ENCODE peak calls at places on chromosomes 5 and 9, in nine cellular contexts. B, R, M, I, O, V, Y, U and W are unnamed samples.

GRCh38 chr5:139431706-139432105 is 7.6 kb downstream of the DNAJC18 start:
- DNase-seq in B (no peak), R (no peak), M (no peak), I (no peak), O (no peak), V (no peak), Y (no peak), U (no peak), W (no peak)

GRCh38 chr5:33524476-33524875 is 83.7 kb downstream of the TARS1 start:
- DNase-seq in B (peak), R (peak), M (no peak), I (no peak), O (no peak), V (no peak), Y (no peak), U (no peak), W (no peak)

GRCh38 chr9:87213948-87214347 is 266.6 kb upstream of the GAS1 start:
- DNase-seq in B (peak), R (peak), M (no peak), I (no peak), O (no peak), V (no peak), Y (no peak), U (no peak), W (no peak)

GRCh38 chr9:136903041-136903554 is 16.8 kb downstream of the TRAF2 start:
- DNase-seq in B (peak), R (no peak), M (peak), I (no peak), O (no peak), V (no peak), Y (no peak), U (peak), W (no peak)

GRCh38 chr5:28766565-28767158 is 1728.3 kb upstream of the CDH9 start:
- DNase-seq in B (peak), R (peak), M (peak), I (no peak), O (peak), V (no peak), Y (no peak), U (peak), W (no peak)

GRCh38 chr9:120668399-120668798 is 45.9 kb downstream of the MEGF9 start:
- DNase-seq in B (no peak), R (no peak), M (no peak), I (no peak), O (no peak), V (no peak), Y (no peak), U (no peak), W (no peak)

GRCh38 chr5:5381259-5382006 is 41.0 kb upstream of the ICE1 start:
- DNase-seq in B (no peak), R (no peak), M (no peak), I (no peak), O (no peak), V (no peak), Y (no peak), U (no peak), W (no peak)

GRCh38 chr9:37200572-37201005 is 80.2 kb downstream of the ZCCHC7 start:
- DNase-seq in B (peak), R (peak), M (no peak), I (no peak), O (no peak), V (no peak), Y (no peak), U (no peak), W (no peak)

GRCh38 chr9:34267660-34268059 is 61.4 kb downstream of the KIF24 start:
- DNase-seq in B (no peak), R (no peak), M (no peak), I (no peak), O (no peak), V (no peak), Y (no peak), U (no peak), W (no peak)

GRCh38 chr5:166907314-166907713 is 1384.1 kb upstream of the WWC1 start:
- DNase-seq in B (peak), R (peak), M (no peak), I (no peak), O (no peak), V (no peak), Y (no peak), U (no peak), W (no peak)

GRCh38 chr9:117485176-117485575 is 70.3 kb upstream of the ASTN2 start:
- DNase-seq in B (peak), R (peak), M (no peak), I (no peak), O (no peak), V (no peak), Y (no peak), U (peak), W (no peak)

GRCh38 chr5:142825378-142826089 is 55.4 kb downstream of the ARHGAP26 start:
- DNase-seq in B (no peak), R (no peak), M (no peak), I (no peak), O (no peak), V (no peak), Y (no peak), U (peak), W (no peak)

GRCh38 chr5:43042626-43043399 is 2.7 kb upstream of the ANXA2R start:
- DNase-seq in B (peak), R (peak), M (peak), I (peak), O (no peak), V (no peak), Y (peak), U (no peak), W (no peak)

GRCh38 chr5:127564002-127564769 is 46.7 kb downstream of the PRRC1 start:
- DNase-seq in B (peak), R (peak), M (peak), I (peak), O (peak), V (no peak), Y (no peak), U (peak), W (no peak)

GRCh38 chr5:61813361-61813760 is 481.3 kb downstream of the ZSWIM6 start:
- DNase-seq in B (no peak), R (no peak), M (peak), I (no peak), O (no peak), V (no peak), Y (no peak), U (no peak), W (no peak)

GRCh38 chr5:142506756-142507155 is 179.1 kb downstream of the FGF1 start:
- DNase-seq in B (peak), R (peak), M (no peak), I (no peak), O (no peak), V (no peak), Y (no peak), U (no peak), W (no peak)

GRCh38 chr9:16213781-16214515 is 656.5 kb downstream of the BNC2 start:
- DNase-seq in B (peak), R (peak), M (no peak), I (no peak), O (no peak), V (no peak), Y (no peak), U (no peak), W (no peak)